ENCODE peak calls at places on chromosomes 4 and X, in four cellular contexts. U, Z, M and P are unnamed samples.

GRCh38 chrX:72003811-72004750 is 93.4 kb downstream of the NHSL2 start:
- DNase-seq in M (no peak), Z (peak; percentile 56), U (no peak), P (peak; percentile 20)

GRCh38 chrX:10512258-10512657 is 108.1 kb downstream of the MID1 start:
- DNase-seq in Z (peak; percentile 73), M (no peak), U (no peak), P (peak; percentile 39)

GRCh38 chr4:114287079-114287696 is 307.7 kb upstream of the ARSJ start:
- DNase-seq in U (no peak), M (no peak), Z (no peak), P (no peak)

GRCh38 chr4:111450867-111451266 is 694.4 kb upstream of the FAM241A start:
- DNase-seq in M (no peak), U (no peak), Z (peak; percentile 18), P (no peak)

GRCh38 chrX:49155900-49156837 is 6.4 kb upstream of the MAGIX start:
- DNase-seq in M (peak; percentile 75), Z (peak; percentile 86), U (no peak), P (peak; percentile 94)

GRCh38 chr4:149077142-149077541 is 634.9 kb upstream of the NR3C2 start:
- DNase-seq in U (no peak), M (no peak), Z (no peak), P (no peak)

GRCh38 chr4:601612-602558 is 23.5 kb upstream of the PDE6B start:
- DNase-seq in U (no peak), M (no peak), Z (no peak), P (no peak)

GRCh38 chr4:17272154-17272553 is 239.7 kb downstream of the QDPR start:
- DNase-seq in M (no peak), Z (no peak), U (no peak), P (no peak)

GRCh38 chrX:14003028-14003427 is 26.7 kb downstream of the GEMIN8 start:
- DNase-seq in Z (no peak), M (no peak), U (no peak), P (no peak)